ENCODE peak calls at places on chromosomes 13 and 19, in ten cellular contexts. C, J, X, D, P, E, U, O, S and F are unnamed samples.

GRCh38 chr13:83796364-83796763 is 85.9 kb downstream of the SLITRK1 start:
- DNase-seq in U (no peak), D (no peak), P (no peak), E (no peak), C (no peak), O (no peak), S (no peak), J (no peak), X (no peak), F (no peak)

GRCh38 chr13:57018915-57019314 is 121.8 kb upstream of the PRR20A start:
- DNase-seq in D (no peak), J (peak), C (no peak), S (no peak), P (no peak), U (no peak), E (no peak), O (no peak), X (no peak), F (no peak)

GRCh38 chr13:112928020-112928931 is 40.7 kb upstream of the MCF2L start:
- DNase-seq in S (no peak), X (no peak), P (no peak), J (no peak), C (no peak), D (no peak), O (no peak), E (no peak), U (no peak), F (peak)

GRCh38 chr19:29841559-29842367 is 30.0 kb downstream of the CCNE1 start:
- DNase-seq in P (peak), E (no peak), O (peak), C (no peak), X (no peak), D (no peak), S (no peak), J (no peak), U (no peak), F (no peak)

GRCh38 chr13:33691980-33692379 is 126.0 kb upstream of the RFC3 start:
- DNase-seq in S (no peak), O (peak), D (no peak), J (no peak), P (no peak), E (no peak), X (no peak), C (no peak), U (no peak), F (no peak)

GRCh38 chr19:3190921-3191805 is 5.4 kb downstream of the NCLN start:
- DNase-seq in J (no peak), E (no peak), D (no peak), P (no peak), S (no peak), O (no peak), U (no peak), X (no peak), C (no peak), F (peak)

GRCh38 chr13:45784755-45785675 is 66.5 kb downstream of the SIAH3 start:
- DNase-seq in E (no peak), U (no peak), D (no peak), S (no peak), X (peak), P (no peak), C (no peak), J (no peak), O (no peak), F (no peak)

GRCh38 chr13:22175211-22175610 is 504.3 kb downstream of the FGF9 start:
- DNase-seq in X (no peak), D (no peak), J (no peak), O (no peak), P (no peak), S (no peak), C (no peak), U (no peak), E (no peak), F (no peak)

GRCh38 chr13:60990032-60990733 is 425.5 kb downstream of the PCDH20 start:
- DNase-seq in U (no peak), J (no peak), D (peak), P (no peak), S (peak), E (no peak), O (no peak), X (no peak), C (no peak), F (no peak)

GRCh38 chr13:99380921-99381645 is 73.9 kb upstream of the GPR183 start:
- DNase-seq in X (peak), J (no peak), C (no peak), S (no peak), O (no peak), P (no peak), D (no peak), E (no peak), U (no peak), F (no peak)

GRCh38 chr19:38842439-38843174 is 7.2 kb downstream of the HNRNPL start:
- DNase-seq in D (no peak), C (no peak), P (no peak), U (no peak), O (peak), E (no peak), S (no peak), J (peak), X (no peak), F (no peak)

GRCh38 chr19:32866061-32866460 is 3.5 kb downstream of the SLC7A9 start:
- DNase-seq in O (no peak), C (no peak), D (no peak), U (no peak), S (no peak), X (no peak), P (no peak), J (no peak), E (no peak), F (no peak)

GRCh38 chr13:110330491-110331001 is 23.5 kb downstream of the COL4A2 start:
- DNase-seq in S (no peak), U (no peak), C (no peak), E (no peak), O (no peak), X (no peak), J (no peak), P (no peak), D (no peak), F (no peak)

GRCh38 chr19:45518469-45518826 is 11.2 kb downstream of the VASP start:
- DNase-seq in S (no peak), U (no peak), X (no peak), C (no peak), O (no peak), E (no peak), J (peak), D (peak), P (no peak), F (no peak)

GRCh38 chr13:27493981-27494380 is 43.6 kb upstream of the MTIF3 start:
- DNase-seq in D (no peak), P (no peak), S (no peak), U (no peak), E (no peak), O (no peak), C (no peak), J (no peak), X (no peak), F (no peak)

GRCh38 chr13:26254583-26255102 is 714 bp downstream of the CDK8 start:
- DNase-seq in J (peak), U (peak), S (no peak), E (peak), X (no peak), O (peak), D (peak), C (peak), P (peak), F (peak)

GRCh38 chr19:2661615-2662014 is 40.9 kb downstream of the GNG7 start:
- DNase-seq in X (no peak), U (no peak), D (no peak), J (no peak), E (no peak), O (no peak), C (no peak), P (no peak), S (no peak), F (no peak)

GRCh38 chr19:17021793-17022590 is 4.6 kb downstream of the CPAMD8 start:
- DNase-seq in O (no peak), U (no peak), J (no peak), D (no peak), P (peak), X (no peak), C (no peak), S (no peak), E (peak), F (peak)

GRCh38 chr19:41123716-41124244 is 9.5 kb downstream of the CYP2F1 start:
- DNase-seq in C (no peak), O (no peak), D (no peak), U (no peak), S (no peak), J (no peak), X (no peak), E (no peak), P (no peak), F (peak)

GRCh38 chr13:89890806-89891205 is 1456.7 kb upstream of the MIR17HG start:
- DNase-seq in D (no peak), E (no peak), S (no peak), J (no peak), O (no peak), P (no peak), C (no peak), U (no peak), X (no peak), F (no peak)

GRCh38 chr13:45473627-45474026 is 8.9 kb downstream of the COG3 start:
- DNase-seq in X (no peak), C (no peak), S (no peak), O (peak), U (no peak), P (no peak), J (no peak), D (no peak), E (no peak), F (no peak)

GRCh38 chr19:3536429-3537100 is 2.4 kb upstream of the TEKTIP1 start:
- DNase-seq in D (no peak), S (no peak), P (no peak), J (no peak), O (no peak), U (no peak), E (no peak), C (no peak), X (no peak), F (no peak)

GRCh38 chr13:110509971-110510786 is 51.3 kb downstream of the RAB20 start:
- DNase-seq in E (no peak), O (peak), J (no peak), X (no peak), D (no peak), U (no peak), S (no peak), C (no peak), P (no peak), F (no peak)

GRCh38 chr19:12162882-12163806 is at the start of gene ZNF136:
- DNase-seq in C (peak), S (peak), D (peak), O (peak), E (peak), X (no peak), U (peak), J (peak), P (peak), F (peak)
- TF ChIP-seq POLR2AphosphoS5 in C (peak), S (peak), D (peak), O (peak), E (peak), X (peak), U (peak), J (peak), P (peak), F (peak)

GRCh38 chr13:50892162-50892944 is 17.2 kb upstream of the RNASEH2B start:
- DNase-seq in C (no peak), S (no peak), O (no peak), X (no peak), P (no peak), E (no peak), U (no peak), D (no peak), J (peak), F (no peak)
- TF ChIP-seq POLR2A in C (peak), S (no peak), O (no peak), X (no peak), P (no peak), E (no peak), U (no peak), D (no peak), J (no peak), F (no peak)

GRCh38 chr19:57056972-57057371 is 62.8 kb upstream of the USP29 start:
- DNase-seq in D (peak), P (no peak), U (no peak), S (no peak), O (no peak), J (peak), C (no peak), E (no peak), X (no peak), F (no peak)
- TF ChIP-seq POLR2AphosphoS5 in D (peak), P (no peak), U (no peak), S (no peak), O (no peak), J (peak), C (no peak), E (no peak), X (no peak), F (peak)

GRCh38 chr13:114065141-114065925 is 67.1 kb downstream of the RASA3 start:
- DNase-seq in J (peak), X (no peak), D (peak), E (peak), O (peak), P (peak), S (peak), C (peak), U (peak), F (peak)
- TF ChIP-seq POLR2A in J (peak), X (no peak), D (no peak), E (peak), O (peak), P (peak), S (no peak), C (peak), U (no peak), F (no peak)

GRCh38 chr19:36915992-36916830 is at the start of the genes ZNF568 and ZNF829:
- DNase-seq in U (peak), J (peak), S (peak), E (peak), X (no peak), O (no peak), C (peak), P (peak), D (peak), F (peak)
- TF ChIP-seq POLR2AphosphoS5 in U (peak), J (no peak), S (peak), E (peak), X (peak), O (no peak), C (no peak), P (no peak), D (peak), F (peak)

GRCh38 chr13:51772781-51773180 is 31.2 kb downstream of the DHRS12 start:
- DNase-seq in D (no peak), X (no peak), J (no peak), P (no peak), S (no peak), U (no peak), O (no peak), C (no peak), E (no peak), F (no peak)

GRCh38 chr13:51772105-51772455 is 31.9 kb downstream of the DHRS12 start:
- DNase-seq in X (no peak), J (no peak), D (no peak), S (no peak), C (no peak), E (no peak), P (no peak), O (no peak), U (no peak), F (no peak)

GRCh38 chr13:51770681-51771417 is 33.1 kb downstream of the DHRS12 start:
- DNase-seq in C (no peak), U (no peak), S (no peak), P (no peak), X (no peak), D (peak), E (no peak), J (no peak), O (no peak), F (no peak)

GRCh38 chr13:51770160-51770559 is 33.8 kb downstream of the DHRS12 start:
- DNase-seq in O (no peak), U (no peak), D (no peak), J (no peak), P (no peak), E (no peak), X (no peak), C (no peak), S (no peak), F (no peak)

GRCh38 chr13:51771418-51772104 is 32.4 kb downstream of the DHRS12 start:
- DNase-seq in E (no peak), C (no peak), D (no peak), S (no peak), X (no peak), J (no peak), U (no peak), P (no peak), O (peak), F (no peak)
- TF ChIP-seq POLR2A in E (no peak), C (no peak), D (no peak), S (no peak), X (no peak), J (no peak), U (no peak), P (no peak), O (no peak), F (no peak)

GRCh38 chr19:51375504-51376221 is 3.2 kb upstream of the NKG7 start:
- DNase-seq in X (no peak), E (no peak), O (no peak), C (no peak), J (no peak), S (no peak), U (no peak), P (no peak), D (no peak), F (no peak)
- TF ChIP-seq POLR2AphosphoS5 in X (no peak), E (no peak), O (no peak), C (no peak), J (no peak), S (no peak), U (no peak), P (no peak), D (no peak), F (no peak)

GRCh38 chr19:12796146-12797071 is 5.1 kb downstream of the JUNB start:
- DNase-seq in O (peak), D (peak), P (peak), C (no peak), X (no peak), J (peak), U (no peak), E (peak), S (no peak), F (peak)
- TF ChIP-seq POLR2A in O (peak), D (no peak), P (no peak), C (no peak), X (no peak), J (peak), U (peak), E (no peak), S (no peak), F (no peak)

GRCh38 chr19:58569943-58570670 is 3.0 kb downstream of the MZF1 start:
- DNase-seq in O (no peak), X (no peak), U (peak), P (no peak), C (no peak), S (no peak), D (no peak), E (no peak), J (peak), F (peak)

GRCh38 chr19:58570770-58571574 is 2.2 kb downstream of the MZF1 start:
- DNase-seq in U (peak), D (no peak), J (peak), C (no peak), E (no peak), O (no peak), X (no peak), P (no peak), S (no peak), F (peak)

GRCh38 chr19:58568731-58569130 is 4.4 kb downstream of the MZF1 start:
- DNase-seq in U (peak), J (peak), C (no peak), P (no peak), S (no peak), E (no peak), D (no peak), O (no peak), X (no peak), F (peak)

GRCh38 chr19:58571575-58571947 is 1.6 kb downstream of the MZF1 start:
- DNase-seq in S (no peak), D (no peak), P (no peak), E (no peak), X (no peak), U (peak), J (peak), O (no peak), C (no peak), F (peak)

DNA sequence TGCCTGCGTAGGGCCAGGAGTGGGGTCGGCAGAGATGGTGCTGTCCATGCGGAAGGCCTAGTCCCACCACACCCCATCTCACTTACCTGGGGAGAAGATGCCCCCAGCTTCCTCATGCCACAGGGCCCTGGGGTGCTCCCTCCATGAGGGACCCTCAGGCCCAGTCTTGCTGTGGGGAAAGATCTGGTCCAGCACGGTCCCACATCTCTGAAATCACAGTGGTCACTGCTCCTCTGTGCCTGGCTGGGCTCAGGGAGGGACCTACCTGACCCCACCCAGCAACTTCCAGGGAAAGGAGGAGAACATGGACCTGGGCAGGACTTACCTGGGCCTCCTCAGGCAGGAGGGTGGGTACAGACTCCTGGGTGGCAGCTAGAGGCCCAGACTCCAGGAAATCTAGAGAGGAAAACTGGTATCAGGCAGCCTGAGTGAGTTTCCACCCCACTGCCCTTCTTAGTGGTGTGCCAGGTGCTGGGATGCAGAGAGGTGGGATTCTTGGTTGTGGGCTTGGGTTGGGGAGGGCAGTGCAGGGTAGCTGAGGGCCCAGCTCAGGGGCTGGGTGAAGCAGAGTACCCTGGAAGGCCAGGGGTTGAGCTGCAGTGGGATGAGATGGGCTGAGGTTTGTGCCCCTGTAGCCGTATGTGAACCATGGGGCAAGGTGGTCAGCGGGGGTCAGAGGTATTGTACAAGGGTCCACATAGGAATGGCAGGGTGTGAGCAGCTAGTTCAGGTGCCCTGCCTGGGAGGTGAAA is 3.8 kb downstream of the MZF1 start:
- DNase-seq in C (no peak), O (no peak), S (no peak), U (peak), J (peak), E (no peak), D (no peak), X (no peak), P (no peak), F (no peak)
- TF ChIP-seq POLR2AphosphoS5 in C (no peak), O (no peak), S (peak), U (no peak), J (no peak), E (no peak), D (no peak), X (no peak), P (no peak), F (no peak)

DNA sequence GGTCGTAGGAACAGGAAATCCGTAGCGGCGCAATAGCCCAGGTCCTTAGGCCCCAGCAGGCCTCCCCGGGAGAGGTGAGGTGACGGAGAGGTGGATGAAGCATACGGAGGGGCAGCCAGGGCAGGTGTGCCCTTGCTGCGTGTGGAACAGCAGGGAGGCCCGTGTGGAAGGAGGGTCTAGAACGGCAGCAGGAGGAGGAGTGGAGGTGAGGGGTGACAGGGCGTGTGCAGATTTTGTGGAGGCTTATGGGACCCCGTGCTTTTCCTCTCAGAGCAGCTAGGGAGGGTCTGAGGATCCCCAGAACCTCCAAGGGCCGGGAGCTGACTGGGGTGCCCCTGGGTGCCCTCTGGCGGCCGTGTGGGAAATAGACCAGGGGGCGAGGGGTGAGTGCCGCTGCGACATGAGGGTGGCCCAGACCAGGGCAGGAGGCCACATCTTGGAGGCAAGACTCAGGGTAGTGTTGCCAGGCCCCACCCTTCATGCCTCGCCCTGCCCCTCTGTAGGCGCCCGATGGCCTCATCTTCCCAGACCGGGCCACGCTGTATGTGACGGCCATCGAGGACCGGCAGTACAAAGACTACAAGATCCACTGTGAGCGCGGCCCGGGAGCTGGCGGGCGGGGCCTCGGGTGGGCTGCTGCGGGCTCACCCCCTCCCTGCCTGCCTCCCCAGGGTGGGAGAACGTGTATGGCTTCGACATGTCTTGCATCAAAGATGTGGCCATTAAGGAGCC is 5.0 kb upstream of the ADM5 start:
- DNase-seq in D (no peak), E (no peak), U (no peak), X (no peak), O (no peak), C (peak), S (no peak), J (no peak), P (no peak), F (no peak)
- TF ChIP-seq POLR2A in D (no peak), E (no peak), U (no peak), X (no peak), O (peak), C (peak), S (no peak), J (no peak), P (no peak), F (no peak)